ENCODE peak calls at places on chromosomes 6 and 20, in five cellular contexts. L, H, S, I and Y are unnamed samples.

GRCh38 chr6:161370882-161371281 is 97.0 kb upstream of the AGPAT4 start:
- DNase-seq in L (peak), H (peak), S (peak), I (peak), Y (peak)

GRCh38 chr6:15110721-15111354 is 135.0 kb upstream of the JARID2 start:
- DNase-seq in L (no peak), H (no peak), S (no peak), I (no peak), Y (no peak)

GRCh38 chr6:157169656-157170055 is 153.7 kb downstream of the TMEM242 start:
- DNase-seq in L (no peak), H (no peak), S (no peak), I (no peak), Y (no peak)

GRCh38 chr6:88535296-88535695 is 369.1 kb upstream of the CNR1 start:
- DNase-seq in L (no peak), H (no peak), S (no peak), I (no peak), Y (no peak)

GRCh38 chr6:49915035-49915434 is 48.7 kb upstream of the CRISP1 start:
- DNase-seq in L (no peak), H (no peak), S (no peak), I (no peak), Y (no peak)

GRCh38 chr6:133187657-133188453 is 53.3 kb upstream of the EYA4 start:
- DNase-seq in L (no peak), H (no peak), S (no peak), I (no peak), Y (no peak)

GRCh38 chr20:33275871-33276270 is 7.1 kb upstream of the BPIFB1 start:
- DNase-seq in L (no peak), H (no peak), S (no peak), I (no peak), Y (no peak)

GRCh38 chr6:29524982-29525639 is 34.4 kb downstream of the UBD start:
- DNase-seq in L (no peak), H (no peak), S (no peak), I (no peak), Y (no peak)

GRCh38 chr20:33803921-33804337 is 7.2 kb upstream of the CHMP4B start:
- DNase-seq in L (peak), H (peak), S (no peak), I (no peak), Y (no peak)

GRCh38 chr6:2596222-2596621 is 154.5 kb downstream of the MYLK4 start:
- DNase-seq in L (no peak), H (no peak), S (no peak), I (no peak), Y (no peak)

GRCh38 chr6:13664703-13665352 is 46.8 kb downstream of the RANBP9 start:
- DNase-seq in L (no peak), H (no peak), S (no peak), I (no peak), Y (no peak)

GRCh38 chr6:83151114-83151513 is 42.0 kb downstream of the PGM3 start:
- DNase-seq in L (no peak), H (no peak), S (no peak), I (no peak), Y (no peak)

GRCh38 chr20:51930775-51931174 is 128.5 kb upstream of the SALL4 start:
- DNase-seq in L (peak), H (peak), S (no peak), I (no peak), Y (peak)

GRCh38 chr20:38290829-38291581 is 13.0 kb upstream of the BPI start:
- DNase-seq in L (peak), H (peak), S (no peak), I (no peak), Y (no peak)

GRCh38 chr6:30898750-30899360 is 9.2 kb upstream of the GTF2H4 start:
- DNase-seq in L (no peak), H (no peak), S (no peak), I (no peak), Y (no peak)

GRCh38 chr20:38973546-38974120 is 11.5 kb downstream of the DHX35 start:
- DNase-seq in L (no peak), H (peak), S (no peak), I (no peak), Y (no peak)

GRCh38 chr6:161618816-161619454 is 345.1 kb upstream of the AGPAT4 start:
- DNase-seq in L (peak), H (peak), S (no peak), I (no peak), Y (no peak)

GRCh38 chr6:40409143-40409542 is 178.0 kb downstream of the LRFN2 start:
- DNase-seq in L (no peak), H (no peak), S (no peak), I (no peak), Y (no peak)

GRCh38 chr20:7195704-7196103 is 428.2 kb downstream of the BMP2 start:
- DNase-seq in L (no peak), H (peak), S (no peak), I (no peak), Y (no peak)

GRCh38 chr20:48832423-48832735 is 4.6 kb upstream of the PREX1 start:
- DNase-seq in L (no peak), H (no peak), S (no peak), I (no peak), Y (no peak)

GRCh38 chr20:23245553-23246128 is 105.0 kb upstream of the NXT1 start:
- DNase-seq in L (no peak), H (peak), S (no peak), I (no peak), Y (peak)

GRCh38 chr20:31698803-31699718 is 23.6 kb downstream of the BCL2L1 start:
- DNase-seq in L (peak), H (peak), S (no peak), I (no peak), Y (no peak)

GRCh38 chr6:113094781-113095180 is 747.7 kb downstream of the RFPL4B start:
- DNase-seq in L (no peak), H (no peak), S (no peak), I (no peak), Y (no peak)